ENCODE peak calls at places on chromosomes 3 and 15, in eight cellular contexts. X, L, U, Z, P, J, Q and O are unnamed samples.
A peak's percentile ranks its signal among the peaks of the same experiment; 100 is the strongest.

GRCh38 chr3:31634485-31634884 is 101.8 kb downstream of the STT3B start:
- DNase-seq in P (peak; percentile 5), J (no peak), U (no peak), Z (no peak), X (peak; percentile 65), L (no peak), Q (no peak), O (no peak)

GRCh38 chr3:126392246-126392645 is 2.5 kb upstream of the CFAP100 start:
- DNase-seq in J (no peak), L (no peak), Q (no peak), Z (no peak), X (no peak), U (no peak), P (no peak), O (no peak)

GRCh38 chr15:73325191-73325980 is 43.4 kb downstream of the HCN4 start:
- DNase-seq in Q (peak; percentile 41), X (no peak), U (no peak), L (no peak), J (no peak), P (peak; percentile 5), Z (peak; percentile 46), O (no peak)

GRCh38 chr3:118991775-118992174 is 42.9 kb downstream of the IGSF11 start:
- DNase-seq in P (no peak), X (no peak), Q (no peak), J (no peak), Z (no peak), U (no peak), L (peak; percentile 62), O (peak; percentile 5)

GRCh38 chr3:169112153-169112892 is 551.2 kb downstream of the MECOM start:
- DNase-seq in P (peak; percentile 82), X (peak; percentile 46), Q (no peak), U (no peak), J (no peak), L (no peak), Z (no peak), O (no peak)

GRCh38 chr15:62187425-62187824 is 22.3 kb upstream of the C2CD4B start:
- DNase-seq in U (no peak), P (no peak), L (no peak), Q (no peak), Z (no peak), J (no peak), X (no peak), O (no peak)

GRCh38 chr15:81897011-81897677 is 148.7 kb downstream of the MEX3B start:
- DNase-seq in L (no peak), J (no peak), X (peak; percentile 49), Z (no peak), Q (no peak), U (no peak), P (peak; percentile 55), O (no peak)

GRCh38 chr3:34277110-34277509 is 478.7 kb downstream of the PDCD6IP start:
- DNase-seq in L (no peak), U (no peak), P (no peak), X (no peak), Q (no peak), J (no peak), Z (no peak), O (no peak)

GRCh38 chr15:57762302-57762701 is 55.8 kb downstream of the POLR2M start:
- DNase-seq in L (no peak), J (no peak), Q (no peak), Z (no peak), X (no peak), P (no peak), U (no peak), O (no peak)

GRCh38 chr15:92848464-92848851 is 51.7 kb upstream of the CHD2 start:
- DNase-seq in J (no peak), X (no peak), Z (no peak), U (no peak), L (no peak), P (no peak), Q (no peak), O (no peak)

GRCh38 chr3:108215876-108216275 is 6.3 kb downstream of the IFT57 start:
- DNase-seq in U (no peak), L (no peak), J (no peak), Q (no peak), Z (no peak), X (no peak), P (no peak), O (no peak)

GRCh38 chr3:98966862-98967554 is 65.5 kb upstream of the DCBLD2 start:
- DNase-seq in Z (no peak), Q (no peak), U (no peak), L (no peak), P (no peak), J (no peak), X (no peak), O (no peak)

GRCh38 chr3:103589770-103590169 is 1155.0 kb downstream of the ZPLD1 start:
- DNase-seq in U (no peak), Q (no peak), Z (no peak), X (no peak), P (no peak), L (no peak), J (no peak), O (no peak)

GRCh38 chr3:43071313-43071893 is 34.5 kb downstream of the POMGNT2 start:
- DNase-seq in Q (no peak), J (no peak), P (no peak), L (no peak), Z (peak; percentile 59), U (no peak), X (no peak), O (no peak)

GRCh38 chr15:61275901-61276300 is 46.8 kb upstream of the RORA start:
- DNase-seq in X (no peak), P (no peak), J (no peak), L (no peak), Q (no peak), Z (no peak), U (no peak), O (no peak)

GRCh38 chr3:97662808-97663207 is 101.8 kb upstream of the ARL6 start:
- DNase-seq in L (no peak), Q (no peak), U (no peak), X (no peak), J (no peak), P (no peak), Z (peak; percentile 55), O (no peak)

GRCh38 chr15:52143862-52144261 is 31.3 kb upstream of the BCL2L10 start:
- DNase-seq in J (no peak), U (no peak), L (peak; percentile 39), Q (no peak), Z (no peak), P (peak; percentile 94), X (peak; percentile 79), O (no peak)

GRCh38 chr15:75043509-75044257 is 20.3 kb downstream of the PPCDC start:
- DNase-seq in J (peak; percentile 95), Q (peak; percentile 96), P (peak; percentile 100), U (peak; percentile 91), Z (no peak), X (peak; percentile 78), L (peak; percentile 99), O (no peak)

GRCh38 chr15:89499156-89499555 is 2.8 kb upstream of the RHCG start:
- DNase-seq in Q (peak; percentile 51), P (no peak), X (no peak), Z (no peak), L (no peak), J (peak; percentile 18), U (no peak), O (no peak)

GRCh38 chr3:130539005-130539404 is 22.0 kb downstream of the COL6A6 start:
- DNase-seq in P (peak; percentile 67), Z (peak; percentile 73), U (peak; percentile 28), J (no peak), X (no peak), Q (no peak), L (peak; percentile 50), O (peak; percentile 57)

GRCh38 chr3:137511655-137512054 is 252.5 kb upstream of the SOX14 start:
- DNase-seq in Q (no peak), Z (no peak), L (no peak), J (no peak), U (no peak), P (no peak), X (no peak), O (no peak)
- TF ChIP-seq CTCF in Q (no peak), Z (peak; percentile 46), L (no peak), J (no peak), U (no peak), P (no peak), X (no peak), O (no peak)

GRCh38 chr3:62493116-62493801 is 119.9 kb upstream of the FEZF2 start:
- DNase-seq in L (no peak), X (no peak), U (no peak), Q (no peak), J (no peak), P (no peak), Z (no peak), O (no peak)
- TF ChIP-seq CTCF in L (no peak), X (peak; percentile 8), U (no peak), Q (no peak), J (no peak), P (peak; percentile 25), Z (peak; percentile 78), O (peak; percentile 45)

GRCh38 chr3:153853163-153853562 is 268.0 kb upstream of the ARHGEF26 start:
- DNase-seq in Z (no peak), U (no peak), X (no peak), Q (no peak), P (no peak), J (no peak), L (no peak), O (no peak)
- TF ChIP-seq CTCF in Z (no peak), U (no peak), X (no peak), Q (no peak), P (no peak), J (no peak), L (no peak), O (no peak)

GRCh38 chr15:29615791-29616190 is 206.5 kb downstream of the TJP1 start:
- DNase-seq in U (no peak), P (no peak), J (no peak), L (no peak), Z (no peak), X (no peak), Q (no peak), O (no peak)

GRCh38 chr15:29612096-29612495 is 210.2 kb downstream of the TJP1 start:
- DNase-seq in U (no peak), P (peak; percentile 99), X (peak; percentile 87), J (no peak), L (peak; percentile 34), Q (no peak), Z (peak; percentile 52), O (no peak)

GRCh38 chr15:29612701-29613100 is 209.6 kb downstream of the TJP1 start:
- DNase-seq in J (no peak), P (peak; percentile 88), U (no peak), Q (no peak), Z (no peak), L (no peak), X (no peak), O (no peak)

GRCh38 chr15:29616512-29616911 is 205.8 kb downstream of the TJP1 start:
- DNase-seq in Q (no peak), L (no peak), P (no peak), Z (no peak), J (no peak), U (no peak), X (no peak), O (no peak)

GRCh38 chr15:29613951-29614382 is 208.3 kb downstream of the TJP1 start:
- DNase-seq in U (no peak), P (no peak), Z (peak; percentile 69), L (no peak), J (no peak), X (no peak), Q (no peak), O (no peak)
- TF ChIP-seq CTCF in U (peak; percentile 4), P (no peak), Z (peak; percentile 71), L (no peak), J (no peak), X (no peak), Q (no peak), O (peak; percentile 27)

GRCh38 chr3:30112904-30113484 is 493.4 kb upstream of the TGFBR2 start:
- DNase-seq in X (peak; percentile 21), J (no peak), L (no peak), Q (no peak), Z (no peak), P (peak; percentile 74), U (no peak), O (no peak)
- TF ChIP-seq CTCF in X (peak; percentile 32), J (peak; percentile 85), L (peak; percentile 71), Q (peak; percentile 30), Z (peak; percentile 72), P (peak; percentile 60), U (peak; percentile 58), O (peak; percentile 73)